ENCODE peak calls at places on chromosomes 3 and 15, in nine cellular contexts. One of them, this sample, is unnamed.

GRCh38 chr3:21750291-21750690 is 719 bp downstream of the ZNF385D start:
- DNase-seq in neural progenitor cell: no peak
- DNase-seq in uterus: no peak
- DNase-seq in ascending aorta: no peak
- DNase-seq in kidney epithelial cell: no peak
- DNase-seq in heart left ventricle: no peak
- DNase-seq in foreskin fibroblast: peak; percentile 45
- DNase-seq in small intestine: no peak
- DNase-seq in bronchial epithelial cell: peak; percentile 78
- DNase-seq in this sample: peak; percentile 32

GRCh38 chr15:52857937-52858336 is 67.8 kb upstream of the ONECUT1 start:
- DNase-seq in neural progenitor cell: no peak
- DNase-seq in ascending aorta: no peak
- DNase-seq in foreskin fibroblast: no peak
- DNase-seq in uterus: no peak
- DNase-seq in kidney epithelial cell: no peak
- DNase-seq in heart left ventricle: no peak
- DNase-seq in small intestine: no peak
- DNase-seq in bronchial epithelial cell: peak; percentile 19
- DNase-seq in this sample: no peak

GRCh38 chr3:59816312-59816711 is 766.5 kb upstream of the CFAP20DC start:
- DNase-seq in neural progenitor cell: no peak
- DNase-seq in heart left ventricle: no peak
- DNase-seq in uterus: no peak
- DNase-seq in ascending aorta: no peak
- DNase-seq in bronchial epithelial cell: peak; percentile 77
- DNase-seq in foreskin fibroblast: no peak
- DNase-seq in small intestine: no peak
- DNase-seq in kidney epithelial cell: no peak
- DNase-seq in this sample: no peak

GRCh38 chr3:51798561-51798960 is 19.5 kb upstream of the IQCF6 start:
- DNase-seq in neural progenitor cell: peak; percentile 52
- DNase-seq in foreskin fibroblast: no peak
- DNase-seq in kidney epithelial cell: no peak
- DNase-seq in bronchial epithelial cell: no peak
- DNase-seq in small intestine: no peak
- DNase-seq in uterus: no peak
- DNase-seq in ascending aorta: no peak
- DNase-seq in heart left ventricle: no peak
- DNase-seq in this sample: no peak

GRCh38 chr3:176561826-176562225 is 635.5 kb downstream of the TBL1XR1 start:
- DNase-seq in heart left ventricle: no peak
- DNase-seq in neural progenitor cell: no peak
- DNase-seq in ascending aorta: no peak
- DNase-seq in uterus: no peak
- DNase-seq in bronchial epithelial cell: no peak
- DNase-seq in kidney epithelial cell: no peak
- DNase-seq in foreskin fibroblast: no peak
- DNase-seq in small intestine: no peak
- DNase-seq in this sample: no peak

GRCh38 chr3:111913163-111913763 is 54.2 kb downstream of the PHLDB2 start:
- DNase-seq in uterus: no peak
- DNase-seq in bronchial epithelial cell: no peak
- DNase-seq in small intestine: no peak
- DNase-seq in ascending aorta: no peak
- DNase-seq in neural progenitor cell: no peak
- DNase-seq in foreskin fibroblast: no peak
- DNase-seq in kidney epithelial cell: no peak
- DNase-seq in heart left ventricle: no peak
- DNase-seq in this sample: no peak

GRCh38 chr15:24955549-24955929 is 752 bp downstream of the SNRPN start:
- DNase-seq in ascending aorta: peak; percentile 66
- DNase-seq in foreskin fibroblast: no peak
- DNase-seq in uterus: peak; percentile 18
- DNase-seq in heart left ventricle: no peak
- DNase-seq in small intestine: no peak
- DNase-seq in kidney epithelial cell: no peak
- DNase-seq in bronchial epithelial cell: no peak
- DNase-seq in neural progenitor cell: peak; percentile 6
- DNase-seq in this sample: peak; percentile 31

GRCh38 chr3:14725015-14725431 is 50.1 kb downstream of the C3orf20 start:
- DNase-seq in uterus: peak; percentile 59
- DNase-seq in kidney epithelial cell: no peak
- DNase-seq in bronchial epithelial cell: peak; percentile 5
- DNase-seq in heart left ventricle: peak; percentile 37
- DNase-seq in ascending aorta: no peak
- DNase-seq in foreskin fibroblast: peak; percentile 35
- DNase-seq in neural progenitor cell: no peak
- DNase-seq in small intestine: no peak
- DNase-seq in this sample: peak; percentile 19

GRCh38 chr3:146160233-146160963 is 586 bp downstream of the PLOD2 start:
- DNase-seq in foreskin fibroblast: peak; percentile 71
- DNase-seq in ascending aorta: peak; percentile 89
- DNase-seq in uterus: peak; percentile 68
- DNase-seq in neural progenitor cell: peak; percentile 91
- DNase-seq in bronchial epithelial cell: peak; percentile 76
- DNase-seq in kidney epithelial cell: no peak
- DNase-seq in small intestine: peak; percentile 74
- DNase-seq in heart left ventricle: peak; percentile 68
- DNase-seq in this sample: peak; percentile 77

GRCh38 chr3:136802481-136802996 is 16.4 kb upstream of the SLC35G2 start:
- DNase-seq in heart left ventricle: no peak
- DNase-seq in small intestine: peak; percentile 19
- DNase-seq in uterus: no peak
- DNase-seq in ascending aorta: peak; percentile 74
- DNase-seq in bronchial epithelial cell: peak; percentile 52
- DNase-seq in neural progenitor cell: no peak
- DNase-seq in foreskin fibroblast: no peak
- DNase-seq in kidney epithelial cell: no peak
- DNase-seq in this sample: no peak

GRCh38 chr3:127780536-127781400 is 41.5 kb downstream of the MGLL start:
- DNase-seq in uterus: no peak
- DNase-seq in heart left ventricle: no peak
- DNase-seq in bronchial epithelial cell: no peak
- DNase-seq in kidney epithelial cell: no peak
- DNase-seq in neural progenitor cell: no peak
- DNase-seq in small intestine: no peak
- DNase-seq in foreskin fibroblast: no peak
- DNase-seq in ascending aorta: no peak
- DNase-seq in this sample: no peak

GRCh38 chr15:98981851-98982722 is 25.5 kb downstream of the PGPEP1L start:
- DNase-seq in bronchial epithelial cell: peak; percentile 21
- DNase-seq in kidney epithelial cell: no peak
- DNase-seq in heart left ventricle: no peak
- DNase-seq in neural progenitor cell: no peak
- DNase-seq in uterus: no peak
- DNase-seq in ascending aorta: no peak
- DNase-seq in small intestine: no peak
- DNase-seq in foreskin fibroblast: no peak
- DNase-seq in this sample: no peak

GRCh38 chr3:156729460-156730179 is 55.2 kb downstream of the TIPARP start:
- DNase-seq in heart left ventricle: no peak
- DNase-seq in bronchial epithelial cell: peak; percentile 70
- DNase-seq in uterus: no peak
- DNase-seq in kidney epithelial cell: no peak
- DNase-seq in foreskin fibroblast: no peak
- DNase-seq in neural progenitor cell: peak; percentile 17
- DNase-seq in ascending aorta: no peak
- DNase-seq in small intestine: no peak
- DNase-seq in this sample: no peak

GRCh38 chr3:177262396-177262795 is 65.1 kb upstream of the TBL1XR1 start:
- DNase-seq in kidney epithelial cell: peak; percentile 44
- DNase-seq in foreskin fibroblast: peak; percentile 39
- DNase-seq in neural progenitor cell: no peak
- DNase-seq in ascending aorta: no peak
- DNase-seq in uterus: no peak
- DNase-seq in heart left ventricle: no peak
- DNase-seq in bronchial epithelial cell: no peak
- DNase-seq in small intestine: no peak
- DNase-seq in this sample: no peak

GRCh38 chr15:83112959-83113299 is 5.5 kb downstream of the TM6SF1 start:
- DNase-seq in kidney epithelial cell: no peak
- DNase-seq in foreskin fibroblast: no peak
- DNase-seq in ascending aorta: no peak
- DNase-seq in neural progenitor cell: no peak
- DNase-seq in uterus: no peak
- DNase-seq in small intestine: no peak
- DNase-seq in heart left ventricle: peak; percentile 38
- DNase-seq in bronchial epithelial cell: no peak
- DNase-seq in this sample: no peak

GRCh38 chr3:136305879-136306278 is 55.7 kb downstream of the PCCB start:
- DNase-seq in kidney epithelial cell: no peak
- DNase-seq in uterus: no peak
- DNase-seq in bronchial epithelial cell: peak; percentile 31
- DNase-seq in neural progenitor cell: no peak
- DNase-seq in heart left ventricle: no peak
- DNase-seq in small intestine: no peak
- DNase-seq in foreskin fibroblast: no peak
- DNase-seq in ascending aorta: no peak
- DNase-seq in this sample: no peak

GRCh38 chr15:78034495-78035191 is 42.9 kb downstream of the TBC1D2B start:
- DNase-seq in small intestine: peak; percentile 53
- DNase-seq in ascending aorta: no peak
- DNase-seq in neural progenitor cell: no peak
- DNase-seq in heart left ventricle: no peak
- DNase-seq in uterus: no peak
- DNase-seq in foreskin fibroblast: no peak
- DNase-seq in bronchial epithelial cell: peak; percentile 43
- DNase-seq in kidney epithelial cell: no peak
- DNase-seq in this sample: peak; percentile 26

GRCh38 chr3:13590841-13591515 is 42.1 kb downstream of the FBLN2 start:
- DNase-seq in heart left ventricle: no peak
- DNase-seq in foreskin fibroblast: no peak
- DNase-seq in ascending aorta: no peak
- DNase-seq in uterus: no peak
- DNase-seq in kidney epithelial cell: no peak
- DNase-seq in small intestine: no peak
- DNase-seq in bronchial epithelial cell: no peak
- DNase-seq in neural progenitor cell: no peak
- DNase-seq in this sample: no peak

GRCh38 chr15:84840741-84841429 is 23.7 kb downstream of the ALPK3 start:
- DNase-seq in kidney epithelial cell: no peak
- DNase-seq in small intestine: peak; percentile 83
- DNase-seq in ascending aorta: peak; percentile 96
- DNase-seq in neural progenitor cell: no peak
- DNase-seq in uterus: peak; percentile 74
- DNase-seq in heart left ventricle: peak; percentile 91
- DNase-seq in foreskin fibroblast: peak; percentile 47
- DNase-seq in bronchial epithelial cell: peak; percentile 8
- DNase-seq in this sample: peak; percentile 49
- H3K4me3 ChIP-seq in kidney epithelial cell: no peak overlapping the region
- H3K4me3 ChIP-seq in small intestine: no peak overlapping the region
- H3K4me3 ChIP-seq in ascending aorta: peak overlapping the region; percentile 9
- H3K4me3 ChIP-seq in neural progenitor cell: no peak overlapping the region
- H3K4me3 ChIP-seq in uterus: no peak overlapping the region
- H3K4me3 ChIP-seq in heart left ventricle: peak overlapping the region; percentile 15
- H3K4me3 ChIP-seq in foreskin fibroblast: no peak overlapping the region
- H3K4me3 ChIP-seq in bronchial epithelial cell: no peak overlapping the region
- H3K4me3 ChIP-seq in this sample: no peak overlapping the region

DNA sequence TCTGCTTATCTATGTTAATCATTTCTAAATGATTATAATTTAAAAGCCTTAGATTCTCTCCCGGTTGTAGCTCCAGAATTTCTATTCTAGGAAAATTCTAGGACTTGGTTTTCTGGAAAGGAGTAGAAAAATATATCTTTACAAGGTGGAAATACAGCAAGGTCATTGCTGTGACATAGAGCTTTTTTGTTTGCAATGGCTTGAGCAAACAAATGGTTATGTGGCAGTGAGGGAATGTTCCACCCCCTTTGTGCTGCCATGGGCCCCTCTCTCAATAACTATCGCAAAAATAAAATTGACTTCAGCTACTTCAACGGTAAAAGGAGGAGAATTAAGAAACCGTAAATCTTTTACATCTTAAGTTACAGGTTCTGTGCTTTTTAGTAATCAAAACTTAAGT is 517.1 kb downstream of the EPHA3 start:
- DNase-seq in kidney epithelial cell: no peak
- DNase-seq in bronchial epithelial cell: no peak
- DNase-seq in foreskin fibroblast: no peak
- DNase-seq in neural progenitor cell: no peak
- DNase-seq in heart left ventricle: no peak
- DNase-seq in small intestine: no peak
- DNase-seq in ascending aorta: no peak
- DNase-seq in uterus: no peak
- DNase-seq in this sample: no peak
- H3K4me3 ChIP-seq in kidney epithelial cell: no peak overlapping the region
- H3K4me3 ChIP-seq in bronchial epithelial cell: no peak overlapping the region
- H3K4me3 ChIP-seq in foreskin fibroblast: no peak overlapping the region
- H3K4me3 ChIP-seq in neural progenitor cell: no peak overlapping the region
- H3K4me3 ChIP-seq in heart left ventricle: no peak overlapping the region
- H3K4me3 ChIP-seq in small intestine: no peak overlapping the region
- H3K4me3 ChIP-seq in ascending aorta: no peak overlapping the region
- H3K4me3 ChIP-seq in uterus: no peak overlapping the region
- H3K4me3 ChIP-seq in this sample: no peak overlapping the region

GRCh38 chr3:112974894-112975293 is at the start of gene CD200R1:
- DNase-seq in heart left ventricle: no peak
- DNase-seq in small intestine: no peak
- DNase-seq in uterus: no peak
- DNase-seq in ascending aorta: no peak
- DNase-seq in neural progenitor cell: no peak
- DNase-seq in kidney epithelial cell: no peak
- DNase-seq in bronchial epithelial cell: no peak
- DNase-seq in foreskin fibroblast: no peak
- DNase-seq in this sample: no peak

GRCh38 chr3:112976001-112976400 is 1.1 kb upstream of the CD200R1 start:
- DNase-seq in foreskin fibroblast: no peak
- DNase-seq in uterus: no peak
- DNase-seq in small intestine: no peak
- DNase-seq in neural progenitor cell: no peak
- DNase-seq in heart left ventricle: no peak
- DNase-seq in ascending aorta: no peak
- DNase-seq in bronchial epithelial cell: no peak
- DNase-seq in kidney epithelial cell: no peak
- DNase-seq in this sample: no peak

GRCh38 chr3:112972158-112972557 is 2.7 kb downstream of the CD200R1 start:
- DNase-seq in small intestine: no peak
- DNase-seq in bronchial epithelial cell: no peak
- DNase-seq in uterus: no peak
- DNase-seq in kidney epithelial cell: no peak
- DNase-seq in heart left ventricle: no peak
- DNase-seq in foreskin fibroblast: no peak
- DNase-seq in neural progenitor cell: no peak
- DNase-seq in ascending aorta: no peak
- DNase-seq in this sample: no peak

GRCh38 chr3:112973325-112974177 is 1.4 kb downstream of the CD200R1 start:
- DNase-seq in neural progenitor cell: no peak
- DNase-seq in heart left ventricle: no peak
- DNase-seq in uterus: no peak
- DNase-seq in ascending aorta: no peak
- DNase-seq in bronchial epithelial cell: no peak
- DNase-seq in kidney epithelial cell: no peak
- DNase-seq in foreskin fibroblast: no peak
- DNase-seq in small intestine: peak; percentile 25
- DNase-seq in this sample: no peak

GRCh38 chr3:112974178-112974517 is 755 bp downstream of the CD200R1 start:
- DNase-seq in small intestine: no peak
- DNase-seq in neural progenitor cell: no peak
- DNase-seq in kidney epithelial cell: no peak
- DNase-seq in uterus: no peak
- DNase-seq in bronchial epithelial cell: no peak
- DNase-seq in heart left ventricle: no peak
- DNase-seq in foreskin fibroblast: no peak
- DNase-seq in ascending aorta: no peak
- DNase-seq in this sample: no peak
- H3K4me3 ChIP-seq in small intestine: peak overlapping the region; percentile 23
- H3K4me3 ChIP-seq in neural progenitor cell: no peak overlapping the region
- H3K4me3 ChIP-seq in kidney epithelial cell: no peak overlapping the region
- H3K4me3 ChIP-seq in uterus: no peak overlapping the region
- H3K4me3 ChIP-seq in bronchial epithelial cell: no peak overlapping the region
- H3K4me3 ChIP-seq in heart left ventricle: peak overlapping the region; percentile 40
- H3K4me3 ChIP-seq in foreskin fibroblast: no peak overlapping the region
- H3K4me3 ChIP-seq in ascending aorta: peak overlapping the region; percentile 24
- H3K4me3 ChIP-seq in this sample: no peak overlapping the region

GRCh38 chr3:179942560-179943075 is 94.1 kb downstream of the PEX5L start:
- DNase-seq in small intestine: no peak
- DNase-seq in bronchial epithelial cell: no peak
- DNase-seq in kidney epithelial cell: no peak
- DNase-seq in neural progenitor cell: no peak
- DNase-seq in uterus: no peak
- DNase-seq in heart left ventricle: no peak
- DNase-seq in foreskin fibroblast: no peak
- DNase-seq in ascending aorta: no peak
- DNase-seq in this sample: no peak
- H3K4me3 ChIP-seq in small intestine: no peak overlapping the region
- H3K4me3 ChIP-seq in bronchial epithelial cell: no peak overlapping the region
- H3K4me3 ChIP-seq in kidney epithelial cell: peak overlapping the region; percentile 27
- H3K4me3 ChIP-seq in neural progenitor cell: no peak overlapping the region
- H3K4me3 ChIP-seq in uterus: no peak overlapping the region
- H3K4me3 ChIP-seq in heart left ventricle: peak overlapping the region; percentile 26
- H3K4me3 ChIP-seq in foreskin fibroblast: no peak overlapping the region
- H3K4me3 ChIP-seq in ascending aorta: no peak overlapping the region
- H3K4me3 ChIP-seq in this sample: no peak overlapping the region

This sample was measured in testis.